ENCODE peak calls at places on chromosomes 3 and 15, in four cellular contexts. I is uterus, O is WERI-Rb-1, P is PC-9. Z is an unnamed sample.

GRCh38 chr3:138174421-138175122 is at the start of gene DBR1:
- DNase-seq in I (peak; percentile 71), O (peak; percentile 84), P (peak; percentile 76), Z (peak; percentile 86)

GRCh38 chr3:8638994-8639393 is 5.6 kb downstream of the SSUH2 start:
- DNase-seq in I (no peak), O (no peak), P (no peak), Z (no peak)

GRCh38 chr3:128804017-128804816 is 75.2 kb upstream of the ACAD9 start:
- DNase-seq in I (no peak), O (no peak), P (no peak), Z (no peak)

GRCh38 chr3:143150076-143150475 is 30.5 kb downstream of the CHST2 start:
- DNase-seq in I (no peak), O (no peak), P (no peak), Z (no peak)

GRCh38 chr15:26091184-26091583 is 228.1 kb upstream of the ATP10A start:
- DNase-seq in I (no peak), O (no peak), P (no peak), Z (no peak)

GRCh38 chr3:170502297-170502696 is 83.6 kb downstream of the SLC7A14 start:
- DNase-seq in I (peak; percentile 64), O (no peak), P (peak; percentile 14), Z (no peak)

GRCh38 chr3:54826255-54826691 is 101.6 kb downstream of the LRTM1 start:
- DNase-seq in I (no peak), O (no peak), P (no peak), Z (no peak)

GRCh38 chr3:104903064-104903463 is 463.6 kb upstream of the ALCAM start:
- DNase-seq in I (no peak), O (no peak), P (no peak), Z (no peak)

GRCh38 chr3:21330293-21330692 is 420.7 kb downstream of the ZNF385D start:
- DNase-seq in I (no peak), O (no peak), P (no peak), Z (no peak)
- H3K4me3 ChIP-seq in I (peak overlapping the region; percentile 3), O (no peak overlapping the region), P (no peak overlapping the region), Z (peak overlapping the region; percentile 28)

GRCh38 chr15:39887832-39888231 is 32.2 kb downstream of the GPR176 start:
- DNase-seq in I (no peak), O (no peak), P (peak; percentile 14), Z (no peak)
- TF ChIP-seq CTCF in I (no peak), O (peak; percentile 23), P (no peak), Z (peak; percentile 40)

DNA sequence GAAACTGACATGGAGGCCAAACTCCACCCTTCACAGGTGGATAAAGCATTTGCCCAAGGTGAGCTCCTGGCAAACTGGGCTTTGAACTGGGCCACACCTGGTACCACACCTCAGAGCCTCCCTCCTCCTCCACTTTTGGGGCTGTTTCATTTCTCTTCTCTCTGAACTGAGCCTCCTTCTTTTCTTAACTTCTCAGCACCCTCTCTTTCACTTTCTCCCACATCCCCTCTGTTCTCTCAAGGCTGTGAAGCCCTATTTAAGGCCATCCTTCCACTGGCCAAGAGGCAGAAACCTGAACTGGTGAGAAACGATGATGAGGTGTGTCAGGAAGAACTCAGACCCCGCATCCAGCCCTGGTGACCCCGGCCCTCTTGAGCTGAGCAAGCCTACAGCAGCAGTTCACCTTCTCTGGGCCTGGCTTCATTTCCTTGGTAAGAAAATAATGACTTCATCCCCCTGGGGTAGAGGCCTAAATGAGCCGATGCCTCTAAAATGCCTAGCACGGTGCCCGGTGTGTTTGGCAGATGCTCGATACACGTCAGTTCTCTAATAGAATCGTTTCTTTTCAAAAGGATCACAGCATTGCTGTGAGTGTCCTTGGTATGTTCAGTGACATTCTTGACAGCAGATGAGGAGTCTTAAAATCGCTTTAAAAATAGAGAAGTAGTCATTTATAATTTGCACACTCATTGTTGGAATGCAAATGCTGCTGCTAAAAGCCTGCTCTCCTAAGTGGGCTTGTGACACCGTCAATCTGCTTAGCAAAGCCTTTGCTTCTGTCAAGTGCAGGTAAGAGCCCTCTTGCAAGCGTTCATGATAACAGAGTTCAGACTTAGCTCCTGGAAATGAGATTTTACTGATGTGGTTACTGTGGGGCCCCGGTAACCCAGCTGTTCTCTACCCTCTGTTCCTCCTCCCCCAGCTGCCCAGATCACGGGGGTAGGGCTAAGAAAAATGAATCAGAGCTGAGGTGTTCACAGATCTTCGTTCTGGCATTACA is 97.7 kb upstream of the ATP2B2 start:
- DNase-seq in I (no peak), O (no peak), P (no peak), Z (no peak)
- H3K4me3 ChIP-seq in I (no peak overlapping the region), O (no peak overlapping the region), P (no peak overlapping the region), Z (no peak overlapping the region)

DNA sequence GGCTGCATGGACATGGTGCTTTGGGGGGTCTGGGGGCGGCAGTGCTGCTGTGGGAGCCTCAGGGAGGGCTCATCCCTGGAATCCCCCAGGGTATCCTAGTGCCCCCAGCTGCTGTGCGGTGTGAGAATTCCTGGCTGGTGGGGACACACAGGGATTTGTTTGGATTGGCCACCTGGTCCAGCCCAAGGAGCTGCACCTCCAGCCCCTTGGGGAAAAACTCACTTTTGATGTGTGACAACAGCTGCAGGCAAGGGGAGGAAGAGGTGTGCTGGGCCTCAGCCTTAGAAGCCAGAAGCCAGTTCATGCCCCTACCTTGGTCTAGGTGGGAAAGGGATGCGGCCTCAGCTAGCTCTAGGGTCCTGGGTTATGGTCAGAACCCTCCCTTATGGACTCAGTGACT is 8.4 kb upstream of the COMMD4 start:
- DNase-seq in I (no peak), O (no peak), P (no peak), Z (no peak)
- TF ChIP-seq CTCF in I (no peak), O (no peak), P (no peak), Z (no peak)

GRCh38 chr15:67359431-67360082 is 105.0 kb downstream of the IQCH start:
- DNase-seq in I (no peak), O (no peak), P (no peak), Z (no peak)

GRCh38 chr15:67366904-67367303 is 112.3 kb downstream of the IQCH start:
- DNase-seq in I (no peak), O (no peak), P (no peak), Z (no peak)

GRCh38 chr15:67358812-67359211 is 104.2 kb downstream of the IQCH start:
- DNase-seq in I (no peak), O (no peak), P (no peak), Z (no peak)

GRCh38 chr15:67361100-67361499 is 106.5 kb downstream of the IQCH start:
- DNase-seq in I (no peak), O (peak; percentile 13), P (no peak), Z (no peak)
- H3K4me3 ChIP-seq in I (no peak overlapping the region), O (no peak overlapping the region), P (no peak overlapping the region), Z (no peak overlapping the region)

DNA sequence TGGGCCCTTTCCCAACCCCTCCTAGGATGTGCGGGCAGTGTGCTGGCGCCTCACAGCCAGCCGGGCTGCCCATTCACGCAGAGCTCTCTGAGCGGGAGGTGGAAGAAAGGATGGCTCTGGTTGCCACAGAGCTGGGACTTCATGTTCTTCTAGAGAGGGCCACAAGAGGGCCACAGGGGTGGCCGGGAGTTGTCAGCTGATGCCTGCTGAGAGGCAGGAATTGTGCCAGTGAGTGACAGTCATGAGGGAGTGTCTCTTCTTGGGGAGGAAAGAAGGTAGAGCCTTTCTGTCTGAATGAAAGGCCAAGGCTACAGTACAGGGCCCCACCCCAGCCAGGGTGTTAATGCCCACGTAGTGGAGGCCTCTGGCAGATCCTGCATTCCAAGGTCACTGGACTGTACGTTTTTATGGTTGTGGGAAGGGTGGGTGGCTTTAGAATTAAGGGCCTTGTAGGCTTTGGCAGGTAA is 8.3 kb downstream of the FAM131A start:
- DNase-seq in I (no peak), O (peak; percentile 82), P (peak; percentile 83), Z (peak; percentile 74)
- TF ChIP-seq CTCF in I (no peak), O (peak; percentile 72), P (peak; percentile 86), Z (peak; percentile 32)

GRCh38 chr15:67863442-67863987 is 23.7 kb upstream of the RNU6-1 start:
- DNase-seq in I (peak; percentile 84), O (peak; percentile 84), P (peak; percentile 72), Z (peak; percentile 91)
- H3K4me3 ChIP-seq in I (peak overlapping the region; percentile 39), O (peak overlapping the region; percentile 50), P (peak overlapping the region; percentile 58), Z (peak overlapping the region; percentile 57)

GRCh38 chr3:98188553-98188952 is 22.1 kb downstream of the OR5H15 start:
- DNase-seq in I (no peak), O (no peak), P (no peak), Z (no peak)
- TF ChIP-seq CTCF in I (no peak), O (no peak), P (peak; percentile 50), Z (peak; percentile 15)